ENCODE peak calls at places on chromosomes 6 and 20, in eight cellular contexts. X, J, I, G, P, O, Q and B are unnamed samples.

GRCh38 chr6:168370310-168370991 is 50.9 kb upstream of the DACT2 start:
- DNase-seq in O (peak), J (peak), Q (peak), G (peak), X (peak), I (no peak), P (peak), B (no peak)

GRCh38 chr20:45867811-45868176 is 10.4 kb downstream of the ZSWIM3 start:
- DNase-seq in O (no peak), J (no peak), I (peak), X (no peak), Q (no peak), G (peak), P (no peak), B (peak)

GRCh38 chr6:34143884-34144580 is 1.9 kb downstream of the GRM4 start:
- DNase-seq in O (peak), X (peak), J (peak), I (no peak), Q (no peak), P (no peak), G (no peak), B (peak)

GRCh38 chr20:64053841-64054661 is 4.6 kb upstream of the SOX18 start:
- DNase-seq in O (peak), J (peak), Q (peak), I (no peak), P (no peak), X (no peak), G (peak), B (no peak)

GRCh38 chr6:37242429-37243052 is 15.0 kb upstream of the TBC1D22B start:
- DNase-seq in G (peak), Q (no peak), X (no peak), J (no peak), O (no peak), I (peak), P (peak), B (peak)

GRCh38 chr20:33772439-33772838 is 38.7 kb upstream of the CHMP4B start:
- DNase-seq in O (no peak), I (no peak), G (no peak), P (no peak), X (no peak), J (no peak), Q (no peak), B (no peak)

GRCh38 chr6:159865226-159865920 is 25.4 kb upstream of the MAS1 start:
- DNase-seq in X (no peak), P (no peak), J (no peak), G (no peak), I (no peak), Q (no peak), O (no peak), B (no peak)

GRCh38 chr20:32918296-32918695 is 59.6 kb downstream of the EFCAB8 start:
- DNase-seq in I (no peak), Q (no peak), X (no peak), O (no peak), G (no peak), P (no peak), J (no peak), B (no peak)

GRCh38 chr20:24773168-24773567 is 175.9 kb upstream of the CST7 start:
- DNase-seq in X (no peak), P (no peak), Q (no peak), O (no peak), G (no peak), I (no peak), J (no peak), B (no peak)

GRCh38 chr6:16374796-16375195 is 136.4 kb downstream of the GMPR start:
- DNase-seq in G (no peak), J (no peak), X (no peak), O (peak), P (no peak), I (no peak), Q (peak), B (no peak)

GRCh38 chr6:53795254-53795701 is 473 bp downstream of the LRRC1 start:
- DNase-seq in Q (peak), O (no peak), I (no peak), P (no peak), G (no peak), J (no peak), X (no peak), B (peak)

GRCh38 chr6:89184344-89184743 is 32.8 kb downstream of the GABRR1 start:
- DNase-seq in J (no peak), O (peak), G (no peak), Q (no peak), P (no peak), X (no peak), I (no peak), B (no peak)

GRCh38 chr20:4573564-4574355 is 147.9 kb upstream of the PRND start:
- DNase-seq in G (peak), I (peak), O (no peak), J (no peak), X (no peak), P (no peak), Q (no peak), B (peak)

GRCh38 chr6:4687989-4688947 is 87.9 kb upstream of the CDYL start:
- DNase-seq in X (no peak), G (peak), O (no peak), Q (no peak), P (no peak), I (peak), J (no peak), B (peak)

GRCh38 chr6:162343902-162344226 is 383.7 kb downstream of the PRKN start:
- DNase-seq in O (no peak), P (no peak), Q (no peak), G (peak), X (no peak), I (no peak), J (no peak), B (no peak)

GRCh38 chr6:70684794-70685493 is 17.3 kb downstream of the SMAP1 start:
- DNase-seq in P (no peak), J (no peak), Q (no peak), X (no peak), G (no peak), I (no peak), O (peak), B (peak)

GRCh38 chr6:110180228-110181008 is at the start of gene CDC40:
- DNase-seq in J (peak), Q (peak), O (peak), I (no peak), X (peak), P (peak), G (no peak), B (no peak)

GRCh38 chr20:40286991-40287531 is 402.0 kb downstream of the MAFB start:
- DNase-seq in Q (no peak), G (no peak), I (no peak), O (no peak), P (no peak), J (no peak), X (no peak), B (peak)

GRCh38 chr6:148758492-148758891 is 11.7 kb downstream of the UST start:
- DNase-seq in P (no peak), G (no peak), I (no peak), J (no peak), O (no peak), Q (peak), X (no peak), B (no peak)

GRCh38 chr20:58017237-58017969 is 211.1 kb downstream of the ANKRD60 start:
- DNase-seq in X (no peak), O (no peak), Q (no peak), P (no peak), J (peak), G (no peak), I (no peak), B (peak)

GRCh38 chr6:110430236-110430635 is 14.9 kb upstream of the DDO start:
- DNase-seq in Q (no peak), P (no peak), I (no peak), G (no peak), X (no peak), O (no peak), J (peak), B (peak)

GRCh38 chr20:49337357-49337756 is 59.5 kb upstream of the ZNFX1 start:
- DNase-seq in I (no peak), G (no peak), P (no peak), O (no peak), J (no peak), Q (no peak), X (no peak), B (no peak)

GRCh38 chr6:157954150-157955117 is 27.2 kb upstream of the SYNJ2 start:
- DNase-seq in O (peak), G (peak), Q (no peak), I (peak), X (no peak), J (peak), P (no peak), B (peak)

GRCh38 chr6:44477293-44477894 is 89.9 kb downstream of the CDC5L start:
- DNase-seq in X (no peak), J (no peak), I (no peak), G (no peak), O (no peak), P (no peak), Q (no peak), B (no peak)

GRCh38 chr6:1378224-1379025 is 11.0 kb upstream of the FOXF2 start:
- DNase-seq in Q (peak), X (no peak), O (peak), P (no peak), G (no peak), J (no peak), I (no peak), B (no peak)

GRCh38 chr6:110329729-110330436 is 28.3 kb downstream of the METTL24 start:
- DNase-seq in Q (no peak), I (no peak), O (no peak), J (no peak), P (no peak), X (no peak), G (peak), B (no peak)

GRCh38 chr6:85458782-85459181 is 8.9 kb downstream of the NT5E start:
- DNase-seq in P (no peak), G (peak), X (no peak), O (no peak), I (no peak), J (no peak), Q (no peak), B (no peak)

GRCh38 chr20:47102629-47103028 is 208.0 kb downstream of the EYA2 start:
- DNase-seq in G (peak), X (no peak), O (no peak), I (no peak), Q (no peak), J (no peak), P (no peak), B (no peak)

GRCh38 chr6:100479180-100480035 is 14.7 kb upstream of the SIM1 start:
- DNase-seq in J (no peak), O (peak), P (no peak), Q (no peak), I (no peak), X (no peak), G (peak), B (peak)

GRCh38 chr6:34671801-34672656 is 24.5 kb downstream of the ILRUN start:
- DNase-seq in Q (peak), P (no peak), X (peak), J (no peak), I (no peak), G (peak), O (no peak), B (peak)

GRCh38 chr6:125787791-125788190 is 3.0 kb upstream of the NCOA7 start:
- DNase-seq in J (no peak), I (no peak), X (no peak), Q (no peak), G (peak), O (no peak), P (peak), B (peak)
- TF ChIP-seq CTCF in J (peak), I (peak), X (no peak), Q (peak), G (peak), O (peak), P (no peak), B (peak)

GRCh38 chr20:7693761-7694160 is 246.5 kb downstream of the HAO1 start:
- DNase-seq in Q (no peak), O (no peak), X (no peak), I (peak), J (no peak), G (no peak), P (no peak), B (no peak)

GRCh38 chr20:7691647-7692046 is 248.6 kb downstream of the HAO1 start:
- DNase-seq in P (no peak), G (no peak), J (no peak), Q (no peak), O (no peak), I (no peak), X (no peak), B (peak)

GRCh38 chr20:7695622-7696021 is 244.6 kb downstream of the HAO1 start:
- DNase-seq in Q (no peak), X (no peak), I (peak), P (no peak), J (no peak), O (no peak), G (peak), B (peak)

GRCh38 chr20:7694940-7695567 is 245.2 kb downstream of the HAO1 start:
- DNase-seq in O (no peak), P (no peak), I (peak), Q (no peak), G (no peak), X (no peak), J (no peak), B (no peak)

GRCh38 chr20:7692478-7692877 is 247.8 kb downstream of the HAO1 start:
- DNase-seq in X (no peak), G (no peak), I (no peak), O (no peak), Q (no peak), P (no peak), J (no peak), B (no peak)
- TF ChIP-seq CTCF in X (no peak), G (no peak), I (no peak), O (no peak), Q (no peak), P (no peak), J (no peak), B (no peak)

GRCh38 chr20:3545401-3545925 is 74.6 kb downstream of the ATRN start:
- DNase-seq in G (no peak), I (no peak), O (no peak), P (no peak), X (no peak), Q (no peak), J (no peak), B (peak)

GRCh38 chr20:3551681-3552434 is 81.0 kb downstream of the ATRN start:
- DNase-seq in G (no peak), J (no peak), O (no peak), I (no peak), P (no peak), X (no peak), Q (no peak), B (no peak)

GRCh38 chr20:3547906-3548305 is 77.1 kb downstream of the ATRN start:
- DNase-seq in O (no peak), J (no peak), X (no peak), Q (no peak), G (no peak), I (no peak), P (no peak), B (no peak)

GRCh38 chr20:3553663-3554062 is 82.8 kb downstream of the ATRN start:
- DNase-seq in J (no peak), P (no peak), I (no peak), X (no peak), G (no peak), O (no peak), Q (no peak), B (no peak)

GRCh38 chr20:3550857-3551256 is 80.0 kb downstream of the ATRN start:
- DNase-seq in J (no peak), P (no peak), G (no peak), X (no peak), O (no peak), I (no peak), Q (no peak), B (no peak)
- TF ChIP-seq CTCF in J (no peak), P (no peak), G (no peak), X (no peak), O (no peak), I (no peak), Q (no peak), B (no peak)

GRCh38 chr6:135497412-135498177 is at the start of gene AHI1:
- DNase-seq in G (peak), I (peak), P (peak), Q (peak), J (peak), X (peak), O (peak), B (peak)
- TF ChIP-seq CTCF in G (no peak), I (no peak), P (no peak), Q (no peak), J (no peak), X (no peak), O (no peak), B (no peak)

GRCh38 chr6:32968770-32969684 is 633 bp downstream of the BRD2 start:
- DNase-seq in O (peak), X (peak), Q (peak), G (peak), I (no peak), J (peak), P (peak), B (peak)
- TF ChIP-seq CTCF in O (peak), X (no peak), Q (no peak), G (peak), I (peak), J (no peak), P (no peak), B (peak)